ENCODE peak calls at places on chromosomes 16 and 17, in six cellular contexts. One of them, this sample, is unnamed.
A peak's percentile ranks its signal among the peaks of the same experiment; 100 is the strongest.

GRCh38 chr16:15916323-15916722 is 27.9 kb upstream of the CEP20 start:
- DNase-seq in mammary epithelial cell: no peak
- DNase-seq in dorsolateral prefrontal cortex: no peak
- DNase-seq in thoracic aorta: no peak
- DNase-seq in choroid plexus epithelial cell: no peak
- DNase-seq in lung: no peak
- DNase-seq in this sample: no peak

GRCh38 chr17:57943140-57943539 is 12.1 kb downstream of the CUEDC1 start:
- DNase-seq in mammary epithelial cell: no peak
- DNase-seq in dorsolateral prefrontal cortex: no peak
- DNase-seq in thoracic aorta: no peak
- DNase-seq in choroid plexus epithelial cell: no peak
- DNase-seq in lung: no peak
- DNase-seq in this sample: peak; percentile 59

GRCh38 chr16:90008708-90009145 is 10.5 kb downstream of the DBNDD1 start:
- DNase-seq in mammary epithelial cell: no peak
- DNase-seq in dorsolateral prefrontal cortex: no peak
- DNase-seq in thoracic aorta: no peak
- DNase-seq in choroid plexus epithelial cell: peak; percentile 65
- DNase-seq in lung: no peak
- DNase-seq in this sample: no peak

GRCh38 chr16:69089091-69089912 is 16.2 kb upstream of the HAS3 start:
- DNase-seq in mammary epithelial cell: no peak
- DNase-seq in dorsolateral prefrontal cortex: no peak
- DNase-seq in thoracic aorta: no peak
- DNase-seq in choroid plexus epithelial cell: peak; percentile 41
- DNase-seq in lung: no peak
- DNase-seq in this sample: no peak

GRCh38 chr17:80446645-80447405 is 29.6 kb downstream of the NPTX1 start:
- DNase-seq in mammary epithelial cell: peak; percentile 15
- DNase-seq in dorsolateral prefrontal cortex: no peak
- DNase-seq in thoracic aorta: no peak
- DNase-seq in choroid plexus epithelial cell: no peak
- DNase-seq in lung: no peak
- DNase-seq in this sample: no peak

GRCh38 chr17:82976982-82977488 is 102.4 kb upstream of the METRNL start:
- DNase-seq in mammary epithelial cell: no peak
- DNase-seq in dorsolateral prefrontal cortex: no peak
- DNase-seq in thoracic aorta: no peak
- DNase-seq in choroid plexus epithelial cell: no peak
- DNase-seq in lung: no peak
- DNase-seq in this sample: no peak

GRCh38 chr16:59459811-59460210 is 725.7 kb upstream of the GOT2 start:
- DNase-seq in mammary epithelial cell: no peak
- DNase-seq in dorsolateral prefrontal cortex: no peak
- DNase-seq in thoracic aorta: no peak
- DNase-seq in choroid plexus epithelial cell: peak; percentile 26
- DNase-seq in lung: no peak
- DNase-seq in this sample: no peak

GRCh38 chr17:10051112-10051511 is 146.0 kb upstream of the RCVRN start:
- DNase-seq in mammary epithelial cell: no peak
- DNase-seq in dorsolateral prefrontal cortex: no peak
- DNase-seq in thoracic aorta: no peak
- DNase-seq in choroid plexus epithelial cell: peak; percentile 6
- DNase-seq in lung: no peak
- DNase-seq in this sample: no peak

GRCh38 chr16:7257026-7257425 is 75.6 kb upstream of the RBFOX1 start:
- DNase-seq in mammary epithelial cell: no peak
- DNase-seq in dorsolateral prefrontal cortex: no peak
- DNase-seq in thoracic aorta: no peak
- DNase-seq in choroid plexus epithelial cell: no peak
- DNase-seq in lung: no peak
- DNase-seq in this sample: no peak

GRCh38 chr17:42247734-42248133 is 28.5 kb downstream of the STAT5B start:
- DNase-seq in mammary epithelial cell: peak; percentile 68
- DNase-seq in dorsolateral prefrontal cortex: no peak
- DNase-seq in thoracic aorta: no peak
- DNase-seq in choroid plexus epithelial cell: peak; percentile 95
- DNase-seq in lung: no peak
- DNase-seq in this sample: peak; percentile 61

GRCh38 chr17:40331743-40332641 is 23.0 kb downstream of the RARA start:
- DNase-seq in mammary epithelial cell: no peak
- DNase-seq in dorsolateral prefrontal cortex: no peak
- DNase-seq in thoracic aorta: peak; percentile 83
- DNase-seq in choroid plexus epithelial cell: peak; percentile 44
- DNase-seq in lung: peak; percentile 87
- DNase-seq in this sample: peak; percentile 93

GRCh38 chr17:83079340-83079747 is at the start of gene METRNL:
- DNase-seq in mammary epithelial cell: peak; percentile 37
- DNase-seq in dorsolateral prefrontal cortex: no peak
- DNase-seq in thoracic aorta: no peak
- DNase-seq in choroid plexus epithelial cell: peak; percentile 68
- DNase-seq in lung: peak; percentile 74
- DNase-seq in this sample: peak; percentile 56

DNA sequence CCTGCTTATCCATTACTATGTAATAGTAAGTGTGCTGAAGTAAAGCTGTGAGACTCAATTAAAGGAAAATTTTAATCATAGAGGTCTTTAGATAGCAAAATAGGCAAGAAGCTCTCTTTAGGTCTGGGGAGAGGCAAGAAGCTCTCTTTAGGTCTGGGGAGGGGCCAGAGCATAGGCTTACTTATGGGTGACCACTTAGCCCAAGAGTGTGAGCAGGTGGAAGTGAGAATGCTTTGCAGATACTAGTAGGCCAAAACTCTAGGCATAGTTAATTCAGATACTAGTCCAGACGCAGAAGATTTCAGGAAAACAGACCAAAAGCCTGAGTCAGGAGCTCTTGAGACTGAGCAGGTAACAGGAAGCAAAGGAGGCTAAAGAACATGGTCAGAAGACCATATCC is 49.6 kb downstream of the GLG1 start:
- DNase-seq in mammary epithelial cell: no peak
- DNase-seq in dorsolateral prefrontal cortex: no peak
- DNase-seq in thoracic aorta: no peak
- DNase-seq in choroid plexus epithelial cell: no peak
- DNase-seq in lung: no peak
- DNase-seq in this sample: no peak
- TF ChIP-seq CTCF in mammary epithelial cell: no peak
- TF ChIP-seq CTCF in dorsolateral prefrontal cortex: no peak
- TF ChIP-seq CTCF in thoracic aorta: no peak
- TF ChIP-seq CTCF in choroid plexus epithelial cell: no peak
- TF ChIP-seq CTCF in lung: no peak
- TF ChIP-seq CTCF in this sample: no peak

DNA sequence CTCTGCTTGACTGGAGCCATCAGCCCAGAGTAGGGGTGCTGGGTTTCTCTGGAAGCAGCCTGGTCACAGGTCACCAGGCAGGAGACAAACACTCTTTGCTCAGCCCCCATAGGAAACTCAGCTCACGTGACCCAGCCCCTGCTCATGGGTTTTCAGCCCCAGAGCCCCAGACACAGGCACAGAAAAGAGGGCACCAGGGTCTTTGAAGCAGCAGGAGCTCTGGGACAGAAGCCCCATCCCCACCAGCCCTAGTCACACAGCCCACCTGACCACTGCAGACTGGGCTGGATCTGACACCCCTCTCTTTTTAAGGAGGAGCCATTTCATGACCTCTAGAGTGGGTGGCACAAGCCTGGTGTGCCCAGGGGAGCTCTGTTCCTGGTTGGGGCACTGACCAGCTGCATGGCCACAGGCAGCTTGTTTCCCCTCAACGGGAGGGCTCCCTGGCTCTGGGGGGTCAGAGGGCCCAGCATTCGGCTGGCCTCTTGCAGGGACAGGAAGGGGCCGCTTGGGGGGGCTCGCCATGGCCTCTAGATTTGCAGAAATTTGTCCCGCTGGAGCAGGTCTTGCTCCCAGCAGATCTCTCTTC is 13.8 kb upstream of the CD79B start:
- DNase-seq in mammary epithelial cell: no peak
- DNase-seq in dorsolateral prefrontal cortex: no peak
- DNase-seq in thoracic aorta: no peak
- DNase-seq in choroid plexus epithelial cell: no peak
- DNase-seq in lung: no peak
- DNase-seq in this sample: no peak
- TF ChIP-seq CTCF in mammary epithelial cell: no peak
- TF ChIP-seq CTCF in dorsolateral prefrontal cortex: no peak
- TF ChIP-seq CTCF in thoracic aorta: no peak
- TF ChIP-seq CTCF in choroid plexus epithelial cell: no peak
- TF ChIP-seq CTCF in lung: no peak
- TF ChIP-seq CTCF in this sample: no peak

GRCh38 chr17:78689029-78689428 is 93.0 kb downstream of the CYTH1 start:
- DNase-seq in mammary epithelial cell: no peak
- DNase-seq in dorsolateral prefrontal cortex: no peak
- DNase-seq in thoracic aorta: no peak
- DNase-seq in choroid plexus epithelial cell: no peak
- DNase-seq in lung: no peak
- DNase-seq in this sample: no peak
- TF ChIP-seq CTCF in mammary epithelial cell: peak; percentile 7
- TF ChIP-seq CTCF in dorsolateral prefrontal cortex: no peak
- TF ChIP-seq CTCF in thoracic aorta: no peak
- TF ChIP-seq CTCF in choroid plexus epithelial cell: no peak
- TF ChIP-seq CTCF in lung: no peak
- TF ChIP-seq CTCF in this sample: no peak

GRCh38 chr16:85469929-85470590 is 143.1 kb upstream of the GSE1 start:
- DNase-seq in mammary epithelial cell: no peak
- DNase-seq in dorsolateral prefrontal cortex: no peak
- DNase-seq in thoracic aorta: no peak
- DNase-seq in choroid plexus epithelial cell: no peak
- DNase-seq in lung: no peak
- DNase-seq in this sample: no peak

GRCh38 chr16:85472514-85472913 is 140.6 kb upstream of the GSE1 start:
- DNase-seq in mammary epithelial cell: no peak
- DNase-seq in dorsolateral prefrontal cortex: no peak
- DNase-seq in thoracic aorta: no peak
- DNase-seq in choroid plexus epithelial cell: no peak
- DNase-seq in lung: no peak
- DNase-seq in this sample: no peak

GRCh38 chr16:85470873-85471272 is 142.2 kb upstream of the GSE1 start:
- DNase-seq in mammary epithelial cell: no peak
- DNase-seq in dorsolateral prefrontal cortex: no peak
- DNase-seq in thoracic aorta: no peak
- DNase-seq in choroid plexus epithelial cell: no peak
- DNase-seq in lung: no peak
- DNase-seq in this sample: no peak

GRCh38 chr16:85473326-85473725 is 139.8 kb upstream of the GSE1 start:
- DNase-seq in mammary epithelial cell: no peak
- DNase-seq in dorsolateral prefrontal cortex: no peak
- DNase-seq in thoracic aorta: no peak
- DNase-seq in choroid plexus epithelial cell: no peak
- DNase-seq in lung: no peak
- DNase-seq in this sample: no peak

GRCh38 chr16:85471469-85472431 is 141.4 kb upstream of the GSE1 start:
- DNase-seq in mammary epithelial cell: peak; percentile 14
- DNase-seq in dorsolateral prefrontal cortex: no peak
- DNase-seq in thoracic aorta: no peak
- DNase-seq in choroid plexus epithelial cell: no peak
- DNase-seq in lung: peak; percentile 56
- DNase-seq in this sample: no peak
- TF ChIP-seq CTCF in mammary epithelial cell: no peak
- TF ChIP-seq CTCF in dorsolateral prefrontal cortex: no peak
- TF ChIP-seq CTCF in thoracic aorta: no peak
- TF ChIP-seq CTCF in choroid plexus epithelial cell: peak; percentile 13
- TF ChIP-seq CTCF in lung: no peak
- TF ChIP-seq CTCF in this sample: no peak

GRCh38 chr16:53546988-53547391 is 44.0 kb upstream of the AKTIP start:
- DNase-seq in mammary epithelial cell: peak; percentile 6
- DNase-seq in dorsolateral prefrontal cortex: no peak
- DNase-seq in thoracic aorta: no peak
- DNase-seq in choroid plexus epithelial cell: peak; percentile 72
- DNase-seq in lung: no peak
- DNase-seq in this sample: no peak
- TF ChIP-seq CTCF in mammary epithelial cell: no peak
- TF ChIP-seq CTCF in dorsolateral prefrontal cortex: no peak
- TF ChIP-seq CTCF in thoracic aorta: no peak
- TF ChIP-seq CTCF in choroid plexus epithelial cell: peak; percentile 46
- TF ChIP-seq CTCF in lung: no peak
- TF ChIP-seq CTCF in this sample: no peak

GRCh38 chr17:27878776-27879562 is 14.2 kb downstream of the LYRM9 start:
- DNase-seq in mammary epithelial cell: no peak
- DNase-seq in dorsolateral prefrontal cortex: no peak
- DNase-seq in thoracic aorta: no peak
- DNase-seq in choroid plexus epithelial cell: no peak
- DNase-seq in lung: no peak
- DNase-seq in this sample: no peak

GRCh38 chr17:27882162-27882840 is 10.9 kb downstream of the LYRM9 start:
- DNase-seq in mammary epithelial cell: no peak
- DNase-seq in dorsolateral prefrontal cortex: no peak
- DNase-seq in thoracic aorta: no peak
- DNase-seq in choroid plexus epithelial cell: no peak
- DNase-seq in lung: no peak
- DNase-seq in this sample: no peak

DNA sequence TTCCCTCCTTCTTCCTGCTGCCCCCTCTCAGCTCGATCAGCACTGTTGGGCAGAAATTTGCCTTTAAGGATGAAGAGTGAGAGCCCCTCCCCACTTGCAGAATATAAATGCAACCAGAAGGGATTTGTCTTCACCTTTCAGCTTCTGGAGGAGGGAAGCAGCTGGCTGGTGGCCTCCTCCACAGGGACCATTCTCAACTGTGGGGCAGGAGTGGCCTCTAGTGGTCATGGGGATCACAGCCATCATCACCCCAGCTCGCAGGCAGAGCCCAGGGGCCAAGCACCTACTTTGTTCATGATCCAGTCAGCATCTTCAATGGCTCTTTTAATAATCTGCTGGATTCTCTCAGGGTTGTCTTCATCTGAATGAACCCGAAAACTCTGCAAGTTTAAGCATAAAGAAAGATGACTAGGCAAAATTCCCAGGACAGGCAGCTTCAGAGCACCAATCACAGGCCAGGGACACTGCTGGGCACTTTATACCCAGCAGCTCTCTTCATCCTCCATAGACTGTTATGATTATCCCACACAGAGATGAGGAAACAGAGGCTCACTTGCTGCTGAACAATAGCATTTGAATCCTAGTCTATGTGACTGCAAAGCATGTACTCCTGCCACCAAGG is 13.1 kb downstream of the LYRM9 start:
- DNase-seq in mammary epithelial cell: peak; percentile 48
- DNase-seq in dorsolateral prefrontal cortex: peak; percentile 73
- DNase-seq in thoracic aorta: no peak
- DNase-seq in choroid plexus epithelial cell: peak; percentile 78
- DNase-seq in lung: peak; percentile 73
- DNase-seq in this sample: peak; percentile 60
- TF ChIP-seq CTCF in mammary epithelial cell: peak; percentile 92
- TF ChIP-seq CTCF in dorsolateral prefrontal cortex: peak; percentile 89
- TF ChIP-seq CTCF in thoracic aorta: peak; percentile 54
- TF ChIP-seq CTCF in choroid plexus epithelial cell: peak; percentile 91
- TF ChIP-seq CTCF in lung: peak; percentile 80
- TF ChIP-seq CTCF in this sample: peak; percentile 85

DNA sequence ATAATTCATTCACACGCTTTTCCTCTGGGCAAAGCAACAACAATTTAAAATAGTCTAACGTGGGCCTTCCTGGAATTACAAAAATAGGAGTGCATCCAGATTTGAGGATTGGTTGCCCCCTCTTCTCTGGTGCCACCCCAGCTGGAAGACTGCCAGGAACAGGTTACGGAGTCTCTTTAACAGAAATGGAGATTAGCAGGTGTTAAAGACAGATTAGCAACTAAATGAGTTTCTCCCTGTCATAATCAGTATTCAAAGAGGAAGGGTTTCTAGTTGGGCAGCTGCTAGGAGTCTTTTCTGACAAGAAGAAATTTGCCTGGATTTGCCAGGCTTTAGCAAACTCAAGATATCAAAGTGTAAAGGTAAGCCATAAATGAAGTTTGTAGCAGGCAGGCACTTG is 409.5 kb downstream of the NPIPA8 start:
- DNase-seq in mammary epithelial cell: no peak
- DNase-seq in dorsolateral prefrontal cortex: no peak
- DNase-seq in thoracic aorta: no peak
- DNase-seq in choroid plexus epithelial cell: no peak
- DNase-seq in lung: no peak
- DNase-seq in this sample: no peak
- TF ChIP-seq CTCF in mammary epithelial cell: no peak
- TF ChIP-seq CTCF in dorsolateral prefrontal cortex: no peak
- TF ChIP-seq CTCF in thoracic aorta: no peak
- TF ChIP-seq CTCF in choroid plexus epithelial cell: no peak
- TF ChIP-seq CTCF in lung: no peak
- TF ChIP-seq CTCF in this sample: no peak

This sample was measured in fibroblast of the aortic adventitia.